ENCODE peak calls at places on chromosomes 13 and 19, in eight cellular contexts. Z is ACHN, Y is A673, I is caudate nucleus, K is lower leg skin, R is H54, H is KBM-7, B is skeletal muscle cell. O is an unnamed sample.

GRCh38 chr13:48018637-48019036 is 17.6 kb upstream of the SUCLA2 start:
- DNase-seq in Z (no peak), Y (no peak), I (no peak), K (no peak), R (no peak), H (no peak), B (no peak), O (no peak)

GRCh38 chr13:49651775-49652690 is 23.7 kb downstream of the ARL11 start:
- DNase-seq in Z (no peak), Y (no peak), I (no peak), K (no peak), R (no peak), H (no peak), B (no peak), O (peak; percentile 95)

GRCh38 chr13:75250526-75251183 is 231.3 kb downstream of the TBC1D4 start:
- DNase-seq in Z (no peak), Y (no peak), I (no peak), K (no peak), R (peak; percentile 19), H (no peak), B (peak; percentile 78), O (no peak)

GRCh38 chr13:105177265-105177900 is 1358.1 kb downstream of the EFNB2 start:
- DNase-seq in Z (no peak), Y (no peak), I (no peak), K (no peak), R (no peak), H (peak; percentile 46), B (no peak), O (no peak)

GRCh38 chr13:73401769-73402168 is 343.0 kb downstream of the KLF5 start:
- DNase-seq in Z (peak; percentile 4), Y (no peak), I (no peak), K (no peak), R (no peak), H (no peak), B (no peak), O (no peak)

GRCh38 chr19:19732579-19733501 is at the start of gene ZNF14:
- DNase-seq in Z (peak; percentile 92), Y (peak; percentile 95), I (peak; percentile 47), K (peak; percentile 98), R (peak; percentile 95), H (peak; percentile 96), B (peak; percentile 68), O (peak; percentile 87)

GRCh38 chr13:28820099-28821051 is at the start of gene MTUS2:
- DNase-seq in Z (no peak), Y (no peak), I (no peak), K (no peak), R (no peak), H (peak; percentile 18), B (no peak), O (no peak)

GRCh38 chr13:113654175-113654560 is 3.8 kb downstream of the ATP4B start:
- DNase-seq in Z (no peak), Y (no peak), I (no peak), K (peak; percentile 71), R (no peak), H (no peak), B (no peak), O (no peak)